ENCODE peak calls at places on chromosomes 2 and 18, in six cellular contexts. One of them, this sample, is unnamed.

GRCh38 chr2:143259368-143259958 is 130.2 kb downstream of the ARHGAP15 start:
- DNase-seq in GM13976: peak
- DNase-seq in fibroblast of lung: peak
- DNase-seq in AG04450: peak
- DNase-seq in epithelial cell of esophagus: peak
- DNase-seq in HFFc6: peak
- DNase-seq in this sample: peak

GRCh38 chr2:234468503-234468902 is 28.4 kb downstream of the ARL4C start:
- DNase-seq in GM13976: no peak
- DNase-seq in fibroblast of lung: no peak
- DNase-seq in AG04450: no peak
- DNase-seq in epithelial cell of esophagus: no peak
- DNase-seq in HFFc6: peak
- DNase-seq in this sample: no peak

GRCh38 chr2:232838406-232838874 is 31.6 kb upstream of the SNORC start:
- DNase-seq in GM13976: peak
- DNase-seq in fibroblast of lung: no peak
- DNase-seq in AG04450: no peak
- DNase-seq in epithelial cell of esophagus: peak
- DNase-seq in HFFc6: peak
- DNase-seq in this sample: peak

GRCh38 chr2:44549099-44549471 is 187.3 kb downstream of the CAMKMT start:
- DNase-seq in GM13976: no peak
- DNase-seq in fibroblast of lung: peak
- DNase-seq in AG04450: peak
- DNase-seq in epithelial cell of esophagus: peak
- DNase-seq in HFFc6: peak
- DNase-seq in this sample: no peak

GRCh38 chr2:72142743-72143440 is 4.8 kb downstream of the CYP26B1 start:
- DNase-seq in GM13976: no peak
- DNase-seq in fibroblast of lung: peak
- DNase-seq in AG04450: no peak
- DNase-seq in epithelial cell of esophagus: no peak
- DNase-seq in HFFc6: no peak
- DNase-seq in this sample: no peak

GRCh38 chr2:230796280-230796862 is 68.4 kb upstream of the ITM2C start:
- DNase-seq in GM13976: no peak
- DNase-seq in fibroblast of lung: peak
- DNase-seq in AG04450: no peak
- DNase-seq in epithelial cell of esophagus: peak
- DNase-seq in HFFc6: peak
- DNase-seq in this sample: no peak

GRCh38 chr18:49851624-49852023 is 38.3 kb upstream of the ACAA2 start:
- DNase-seq in GM13976: no peak
- DNase-seq in fibroblast of lung: no peak
- DNase-seq in AG04450: no peak
- DNase-seq in epithelial cell of esophagus: no peak
- DNase-seq in HFFc6: no peak
- DNase-seq in this sample: no peak

GRCh38 chr2:20615046-20615465 is 35.8 kb downstream of the HS1BP3 start:
- DNase-seq in GM13976: no peak
- DNase-seq in fibroblast of lung: no peak
- DNase-seq in AG04450: no peak
- DNase-seq in epithelial cell of esophagus: no peak
- DNase-seq in HFFc6: no peak
- DNase-seq in this sample: peak

GRCh38 chr2:217520361-217521010 is 482.3 kb downstream of the TNS1 start:
- DNase-seq in GM13976: no peak
- DNase-seq in fibroblast of lung: no peak
- DNase-seq in AG04450: no peak
- DNase-seq in epithelial cell of esophagus: peak
- DNase-seq in HFFc6: peak
- DNase-seq in this sample: no peak

GRCh38 chr2:30147196-30147714 is 448 bp downstream of the YPEL5 start:
- DNase-seq in GM13976: peak
- DNase-seq in fibroblast of lung: no peak
- DNase-seq in AG04450: no peak
- DNase-seq in epithelial cell of esophagus: peak
- DNase-seq in HFFc6: no peak
- DNase-seq in this sample: peak

GRCh38 chr2:52805901-52806410 is 961.6 kb upstream of the CHAC2 start:
- DNase-seq in GM13976: no peak
- DNase-seq in fibroblast of lung: peak
- DNase-seq in AG04450: peak
- DNase-seq in epithelial cell of esophagus: no peak
- DNase-seq in HFFc6: no peak
- DNase-seq in this sample: no peak

GRCh38 chr2:52810460-52810859 is 957.1 kb upstream of the CHAC2 start:
- DNase-seq in GM13976: peak
- DNase-seq in fibroblast of lung: peak
- DNase-seq in AG04450: no peak
- DNase-seq in epithelial cell of esophagus: peak
- DNase-seq in HFFc6: peak
- DNase-seq in this sample: peak
- TF ChIP-seq CTCF in GM13976: peak
- TF ChIP-seq CTCF in fibroblast of lung: peak
- TF ChIP-seq CTCF in AG04450: peak
- TF ChIP-seq CTCF in epithelial cell of esophagus: peak
- TF ChIP-seq CTCF in HFFc6: peak
- TF ChIP-seq CTCF in this sample: peak

GRCh38 chr2:164840930-164841718 is 499 bp downstream of the COBLL1 start:
- DNase-seq in GM13976: peak
- DNase-seq in fibroblast of lung: peak
- DNase-seq in AG04450: no peak
- DNase-seq in epithelial cell of esophagus: peak
- DNase-seq in HFFc6: peak
- DNase-seq in this sample: peak
- TF ChIP-seq CTCF in GM13976: no peak
- TF ChIP-seq CTCF in fibroblast of lung: no peak
- TF ChIP-seq CTCF in AG04450: no peak
- TF ChIP-seq CTCF in epithelial cell of esophagus: no peak
- TF ChIP-seq CTCF in HFFc6: no peak
- TF ChIP-seq CTCF in this sample: no peak

GRCh38 chr18:46264255-46264654 is 160.1 kb downstream of the HAUS1 start:
- DNase-seq in GM13976: no peak
- DNase-seq in fibroblast of lung: no peak
- DNase-seq in AG04450: no peak
- DNase-seq in epithelial cell of esophagus: peak
- DNase-seq in HFFc6: peak
- DNase-seq in this sample: no peak
- TF ChIP-seq CTCF in GM13976: no peak
- TF ChIP-seq CTCF in fibroblast of lung: no peak
- TF ChIP-seq CTCF in AG04450: no peak
- TF ChIP-seq CTCF in epithelial cell of esophagus: peak
- TF ChIP-seq CTCF in HFFc6: peak
- TF ChIP-seq CTCF in this sample: no peak

GRCh38 chr2:60555794-60556161 is 2.3 kb upstream of the BCL11A start:
- DNase-seq in GM13976: no peak
- DNase-seq in fibroblast of lung: no peak
- DNase-seq in AG04450: no peak
- DNase-seq in epithelial cell of esophagus: no peak
- DNase-seq in HFFc6: no peak
- DNase-seq in this sample: no peak

GRCh38 chr2:60556441-60556997 is 3.1 kb upstream of the BCL11A start:
- DNase-seq in GM13976: no peak
- DNase-seq in fibroblast of lung: no peak
- DNase-seq in AG04450: no peak
- DNase-seq in epithelial cell of esophagus: no peak
- DNase-seq in HFFc6: no peak
- DNase-seq in this sample: no peak

GRCh38 chr2:60553992-60554648 is 666 bp upstream of the BCL11A start:
- DNase-seq in GM13976: no peak
- DNase-seq in fibroblast of lung: no peak
- DNase-seq in AG04450: no peak
- DNase-seq in epithelial cell of esophagus: peak
- DNase-seq in HFFc6: no peak
- DNase-seq in this sample: peak

GRCh38 chr2:60554649-60555065 is 1.2 kb upstream of the BCL11A start:
- DNase-seq in GM13976: no peak
- DNase-seq in fibroblast of lung: no peak
- DNase-seq in AG04450: no peak
- DNase-seq in epithelial cell of esophagus: no peak
- DNase-seq in HFFc6: no peak
- DNase-seq in this sample: no peak

GRCh38 chr2:60555066-60555793 is 1.8 kb upstream of the BCL11A start:
- DNase-seq in GM13976: peak
- DNase-seq in fibroblast of lung: peak
- DNase-seq in AG04450: peak
- DNase-seq in epithelial cell of esophagus: peak
- DNase-seq in HFFc6: peak
- DNase-seq in this sample: peak
- TF ChIP-seq CTCF in GM13976: peak
- TF ChIP-seq CTCF in fibroblast of lung: no peak
- TF ChIP-seq CTCF in AG04450: peak
- TF ChIP-seq CTCF in epithelial cell of esophagus: peak
- TF ChIP-seq CTCF in HFFc6: peak
- TF ChIP-seq CTCF in this sample: peak

DNA sequence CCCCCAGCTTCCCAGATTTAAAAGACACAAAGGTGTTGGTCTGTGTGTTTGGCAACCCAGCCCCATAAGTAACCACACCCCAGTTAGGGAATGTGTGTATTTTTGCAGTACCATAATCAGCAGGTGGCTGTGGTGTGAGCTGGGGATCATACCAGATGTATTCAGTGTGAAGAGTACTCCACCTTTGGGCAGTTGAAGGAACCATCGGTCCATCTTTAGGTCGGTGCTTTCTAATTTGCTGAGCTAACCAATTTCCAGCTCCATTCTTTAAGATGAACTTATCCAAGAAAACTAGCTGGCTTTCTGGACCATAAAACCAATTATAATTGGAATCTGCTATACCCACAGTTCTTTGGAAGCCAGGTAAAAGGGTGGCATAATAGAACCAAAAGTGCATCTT is 3.2 kb downstream of the DSEL start:
- DNase-seq in GM13976: no peak
- DNase-seq in fibroblast of lung: peak
- DNase-seq in AG04450: no peak
- DNase-seq in epithelial cell of esophagus: peak
- DNase-seq in HFFc6: no peak
- DNase-seq in this sample: no peak
- TF ChIP-seq CTCF in GM13976: no peak
- TF ChIP-seq CTCF in fibroblast of lung: no peak
- TF ChIP-seq CTCF in AG04450: peak
- TF ChIP-seq CTCF in epithelial cell of esophagus: peak
- TF ChIP-seq CTCF in HFFc6: peak
- TF ChIP-seq CTCF in this sample: no peak

GRCh38 chr18:8389391-8390340 is 219.6 kb upstream of the RAB12 start:
- DNase-seq in GM13976: peak
- DNase-seq in fibroblast of lung: peak
- DNase-seq in AG04450: peak
- DNase-seq in epithelial cell of esophagus: peak
- DNase-seq in HFFc6: peak
- DNase-seq in this sample: peak
- TF ChIP-seq CTCF in GM13976: peak
- TF ChIP-seq CTCF in fibroblast of lung: peak
- TF ChIP-seq CTCF in AG04450: peak
- TF ChIP-seq CTCF in epithelial cell of esophagus: peak
- TF ChIP-seq CTCF in HFFc6: peak
- TF ChIP-seq CTCF in this sample: peak

This sample was measured in Calu3.